ENCODE peak calls at places on chromosomes 3 and 15, in seven cellular contexts. One of them, this sample, is unnamed.

GRCh38 chr15:29978411-29979382 is 104.1 kb upstream of the GOLGA8J start:
- DNase-seq in GM23338: no peak
- DNase-seq in left colon: no peak
- DNase-seq in neural crest cell: no peak
- DNase-seq in A172: no peak
- DNase-seq in HS-27A: no peak
- DNase-seq in Calu3: no peak
- DNase-seq in this sample: no peak

GRCh38 chr15:42107483-42107882 is 13.1 kb upstream of the PLA2G4D start:
- DNase-seq in GM23338: no peak
- DNase-seq in left colon: peak
- DNase-seq in neural crest cell: no peak
- DNase-seq in A172: no peak
- DNase-seq in HS-27A: no peak
- DNase-seq in Calu3: peak
- DNase-seq in this sample: peak

GRCh38 chr3:181782306-181782924 is 70.7 kb downstream of the SOX2 start:
- DNase-seq in GM23338: peak
- DNase-seq in left colon: no peak
- DNase-seq in neural crest cell: no peak
- DNase-seq in A172: peak
- DNase-seq in HS-27A: no peak
- DNase-seq in Calu3: no peak
- DNase-seq in this sample: no peak

GRCh38 chr15:78880242-78880533 is 7.5 kb downstream of the MORF4L1 start:
- DNase-seq in GM23338: no peak
- DNase-seq in left colon: no peak
- DNase-seq in neural crest cell: no peak
- DNase-seq in A172: peak
- DNase-seq in HS-27A: no peak
- DNase-seq in Calu3: no peak
- DNase-seq in this sample: no peak

GRCh38 chr15:80474751-80475295 is 70.6 kb downstream of the ARNT2 start:
- DNase-seq in GM23338: no peak
- DNase-seq in left colon: no peak
- DNase-seq in neural crest cell: no peak
- DNase-seq in A172: peak
- DNase-seq in HS-27A: no peak
- DNase-seq in Calu3: no peak
- DNase-seq in this sample: no peak

GRCh38 chr3:101144080-101144479 is 150.9 kb upstream of the ABI3BP start:
- DNase-seq in GM23338: peak
- DNase-seq in left colon: no peak
- DNase-seq in neural crest cell: no peak
- DNase-seq in A172: no peak
- DNase-seq in HS-27A: no peak
- DNase-seq in Calu3: peak
- DNase-seq in this sample: peak

GRCh38 chr3:195140816-195141793 is 129.9 kb downstream of the XXYLT1 start:
- DNase-seq in GM23338: no peak
- DNase-seq in left colon: no peak
- DNase-seq in neural crest cell: no peak
- DNase-seq in A172: no peak
- DNase-seq in HS-27A: no peak
- DNase-seq in Calu3: no peak
- DNase-seq in this sample: no peak

GRCh38 chr3:173624086-173624485 is 226.5 kb downstream of the NLGN1 start:
- DNase-seq in GM23338: no peak
- DNase-seq in left colon: no peak
- DNase-seq in neural crest cell: no peak
- DNase-seq in A172: no peak
- DNase-seq in HS-27A: no peak
- DNase-seq in Calu3: no peak
- DNase-seq in this sample: no peak

GRCh38 chr3:149751551-149751950 is 738 bp downstream of the COMMD2 start:
- DNase-seq in GM23338: peak
- DNase-seq in left colon: no peak
- DNase-seq in neural crest cell: no peak
- DNase-seq in A172: no peak
- DNase-seq in HS-27A: no peak
- DNase-seq in Calu3: no peak
- DNase-seq in this sample: peak

GRCh38 chr15:74957301-74958035 is 896 bp upstream of the RPP25 start:
- DNase-seq in GM23338: peak
- DNase-seq in left colon: peak
- DNase-seq in neural crest cell: no peak
- DNase-seq in A172: no peak
- DNase-seq in HS-27A: no peak
- DNase-seq in Calu3: no peak
- DNase-seq in this sample: no peak